ENCODE peak calls at places on chromosomes 12 and 14, in seven cellular contexts. One of them, this sample, is unnamed.
A peak's percentile ranks its signal among the peaks of the same experiment; 100 is the strongest.

GRCh38 chr12:15546102-15546701 is 223.9 kb downstream of the PTPRO start:
- DNase-seq in Right ventricle myocardium superior: no peak
- DNase-seq in uterus: no peak
- DNase-seq in tibial artery: no peak
- DNase-seq in NCI-H2081: no peak
- DNase-seq in epithelial cell of prostate: no peak
- DNase-seq in tibial nerve: no peak
- DNase-seq in this sample: no peak

GRCh38 chr14:20409226-20409625 is 4.1 kb downstream of the TEP1 start:
- DNase-seq in Right ventricle myocardium superior: no peak
- DNase-seq in uterus: no peak
- DNase-seq in tibial artery: no peak
- DNase-seq in NCI-H2081: no peak
- DNase-seq in epithelial cell of prostate: no peak
- DNase-seq in tibial nerve: no peak
- DNase-seq in this sample: no peak

GRCh38 chr14:51644215-51644969 is 7.3 kb upstream of the FRMD6 start:
- DNase-seq in Right ventricle myocardium superior: no peak
- DNase-seq in uterus: no peak
- DNase-seq in tibial artery: no peak
- DNase-seq in NCI-H2081: no peak
- DNase-seq in epithelial cell of prostate: no peak
- DNase-seq in tibial nerve: no peak
- DNase-seq in this sample: no peak

GRCh38 chr12:130519-130918 is 64.0 kb downstream of the IQSEC3 start:
- DNase-seq in Right ventricle myocardium superior: no peak
- DNase-seq in uterus: no peak
- DNase-seq in tibial artery: no peak
- DNase-seq in NCI-H2081: no peak
- DNase-seq in epithelial cell of prostate: no peak
- DNase-seq in tibial nerve: no peak
- DNase-seq in this sample: no peak

GRCh38 chr12:106032141-106032925 is 106.4 kb downstream of the NUAK1 start:
- DNase-seq in Right ventricle myocardium superior: no peak
- DNase-seq in uterus: no peak
- DNase-seq in tibial artery: no peak
- DNase-seq in NCI-H2081: no peak
- DNase-seq in epithelial cell of prostate: no peak
- DNase-seq in tibial nerve: no peak
- DNase-seq in this sample: no peak

GRCh38 chr14:61179061-61179675 is 102.0 kb downstream of the TMEM30B start:
- DNase-seq in Right ventricle myocardium superior: no peak
- DNase-seq in uterus: no peak
- DNase-seq in tibial artery: no peak
- DNase-seq in NCI-H2081: no peak
- DNase-seq in epithelial cell of prostate: no peak
- DNase-seq in tibial nerve: no peak
- DNase-seq in this sample: no peak

GRCh38 chr12:119320678-119321077 is 13.9 kb upstream of the CCDC60 start:
- DNase-seq in Right ventricle myocardium superior: no peak
- DNase-seq in uterus: no peak
- DNase-seq in tibial artery: no peak
- DNase-seq in NCI-H2081: no peak
- DNase-seq in epithelial cell of prostate: no peak
- DNase-seq in tibial nerve: no peak
- DNase-seq in this sample: no peak

GRCh38 chr12:102833687-102834435 is 83.2 kb downstream of the PAH start:
- DNase-seq in Right ventricle myocardium superior: no peak
- DNase-seq in uterus: no peak
- DNase-seq in tibial artery: no peak
- DNase-seq in NCI-H2081: no peak
- DNase-seq in epithelial cell of prostate: no peak
- DNase-seq in tibial nerve: no peak
- DNase-seq in this sample: no peak

GRCh38 chr14:100067971-100068959 is 3.0 kb downstream of the EVL start:
- DNase-seq in Right ventricle myocardium superior: peak; percentile 53
- DNase-seq in uterus: peak; percentile 28
- DNase-seq in tibial artery: peak; percentile 45
- DNase-seq in NCI-H2081: no peak
- DNase-seq in epithelial cell of prostate: peak; percentile 73
- DNase-seq in tibial nerve: no peak
- DNase-seq in this sample: no peak

GRCh38 chr12:25712169-25712568 is 159.1 kb upstream of the LMNTD1 start:
- DNase-seq in Right ventricle myocardium superior: no peak
- DNase-seq in uterus: no peak
- DNase-seq in tibial artery: no peak
- DNase-seq in NCI-H2081: no peak
- DNase-seq in epithelial cell of prostate: no peak
- DNase-seq in tibial nerve: no peak
- DNase-seq in this sample: no peak

GRCh38 chr12:114665411-114666181 is 18.4 kb downstream of the TBX3 start:
- DNase-seq in Right ventricle myocardium superior: no peak
- DNase-seq in uterus: no peak
- DNase-seq in tibial artery: no peak
- DNase-seq in NCI-H2081: no peak
- DNase-seq in epithelial cell of prostate: no peak
- DNase-seq in tibial nerve: no peak
- DNase-seq in this sample: no peak

GRCh38 chr12:72089678-72090077 is 151.0 kb downstream of the TPH2 start:
- DNase-seq in Right ventricle myocardium superior: no peak
- DNase-seq in uterus: no peak
- DNase-seq in tibial artery: no peak
- DNase-seq in NCI-H2081: peak; percentile 89
- DNase-seq in epithelial cell of prostate: no peak
- DNase-seq in tibial nerve: no peak
- DNase-seq in this sample: peak; percentile 81

GRCh38 chr14:104393898-104394605 is 185.5 kb upstream of the C14orf180 start:
- DNase-seq in Right ventricle myocardium superior: peak; percentile 78
- DNase-seq in uterus: peak; percentile 70
- DNase-seq in tibial artery: peak; percentile 56
- DNase-seq in NCI-H2081: no peak
- DNase-seq in epithelial cell of prostate: no peak
- DNase-seq in tibial nerve: peak; percentile 21
- DNase-seq in this sample: no peak

GRCh38 chr14:100868621-100869370 is 34.7 kb downstream of the RTL1 start:
- DNase-seq in Right ventricle myocardium superior: peak; percentile 30
- DNase-seq in uterus: no peak
- DNase-seq in tibial artery: no peak
- DNase-seq in NCI-H2081: no peak
- DNase-seq in epithelial cell of prostate: no peak
- DNase-seq in tibial nerve: no peak
- DNase-seq in this sample: no peak

GRCh38 chr12:104750061-104750460 is 208.0 kb downstream of the SLC41A2 start:
- DNase-seq in Right ventricle myocardium superior: no peak
- DNase-seq in uterus: no peak
- DNase-seq in tibial artery: peak; percentile 36
- DNase-seq in NCI-H2081: no peak
- DNase-seq in epithelial cell of prostate: peak; percentile 55
- DNase-seq in tibial nerve: peak; percentile 20
- DNase-seq in this sample: no peak

GRCh38 chr12:27299102-27299501 is 33.5 kb upstream of the BMAL2 start:
- DNase-seq in Right ventricle myocardium superior: no peak
- DNase-seq in uterus: no peak
- DNase-seq in tibial artery: no peak
- DNase-seq in NCI-H2081: no peak
- DNase-seq in epithelial cell of prostate: no peak
- DNase-seq in tibial nerve: no peak
- DNase-seq in this sample: no peak

GRCh38 chr12:120352117-120352516 is 16.8 kb downstream of the MSI1 start:
- DNase-seq in Right ventricle myocardium superior: no peak
- DNase-seq in uterus: no peak
- DNase-seq in tibial artery: no peak
- DNase-seq in NCI-H2081: no peak
- DNase-seq in epithelial cell of prostate: no peak
- DNase-seq in tibial nerve: no peak
- DNase-seq in this sample: no peak

GRCh38 chr14:39229601-39230110 is 4.1 kb upstream of the MIA2 start:
- DNase-seq in Right ventricle myocardium superior: no peak
- DNase-seq in uterus: no peak
- DNase-seq in tibial artery: no peak
- DNase-seq in NCI-H2081: no peak
- DNase-seq in epithelial cell of prostate: no peak
- DNase-seq in tibial nerve: no peak
- DNase-seq in this sample: no peak

GRCh38 chr14:75023108-75023507 is 20.4 kb downstream of the EIF2B2 start:
- DNase-seq in Right ventricle myocardium superior: no peak
- DNase-seq in uterus: no peak
- DNase-seq in tibial artery: no peak
- DNase-seq in NCI-H2081: no peak
- DNase-seq in epithelial cell of prostate: no peak
- DNase-seq in tibial nerve: no peak
- DNase-seq in this sample: no peak

GRCh38 chr14:31205681-31206535 is 1.7 kb downstream of the HECTD1 start:
- DNase-seq in Right ventricle myocardium superior: no peak
- DNase-seq in uterus: no peak
- DNase-seq in tibial artery: no peak
- DNase-seq in NCI-H2081: peak; percentile 6
- DNase-seq in epithelial cell of prostate: no peak
- DNase-seq in tibial nerve: no peak
- DNase-seq in this sample: no peak

GRCh38 chr12:123057505-123058265 is 77.2 kb downstream of the ARL6IP4 start:
- DNase-seq in Right ventricle myocardium superior: no peak
- DNase-seq in uterus: no peak
- DNase-seq in tibial artery: no peak
- DNase-seq in NCI-H2081: peak; percentile 54
- DNase-seq in epithelial cell of prostate: no peak
- DNase-seq in tibial nerve: no peak
- DNase-seq in this sample: no peak

GRCh38 chr14:34682787-34683321 is 31.5 kb downstream of the CFL2 start:
- DNase-seq in Right ventricle myocardium superior: no peak
- DNase-seq in uterus: no peak
- DNase-seq in tibial artery: no peak
- DNase-seq in NCI-H2081: no peak
- DNase-seq in epithelial cell of prostate: no peak
- DNase-seq in tibial nerve: no peak
- DNase-seq in this sample: no peak

GRCh38 chr12:62438098-62438692 is 28.4 kb upstream of the MON2 start:
- DNase-seq in Right ventricle myocardium superior: no peak
- DNase-seq in uterus: peak; percentile 51
- DNase-seq in tibial artery: peak; percentile 32
- DNase-seq in NCI-H2081: peak; percentile 38
- DNase-seq in epithelial cell of prostate: no peak
- DNase-seq in tibial nerve: peak; percentile 76
- DNase-seq in this sample: peak; percentile 6

GRCh38 chr14:71610149-71610548 is 322.1 kb upstream of the RGS6 start:
- DNase-seq in Right ventricle myocardium superior: no peak
- DNase-seq in uterus: no peak
- DNase-seq in tibial artery: no peak
- DNase-seq in NCI-H2081: no peak
- DNase-seq in epithelial cell of prostate: no peak
- DNase-seq in tibial nerve: no peak
- DNase-seq in this sample: no peak

GRCh38 chr12:124148481-124148880 is 146.4 kb upstream of the RFLNA start:
- DNase-seq in Right ventricle myocardium superior: no peak
- DNase-seq in uterus: no peak
- DNase-seq in tibial artery: no peak
- DNase-seq in NCI-H2081: no peak
- DNase-seq in epithelial cell of prostate: no peak
- DNase-seq in tibial nerve: no peak
- DNase-seq in this sample: no peak

GRCh38 chr14:99125616-99126431 is 146.2 kb downstream of the BCL11B start:
- DNase-seq in Right ventricle myocardium superior: no peak
- DNase-seq in uterus: no peak
- DNase-seq in tibial artery: no peak
- DNase-seq in NCI-H2081: no peak
- DNase-seq in epithelial cell of prostate: no peak
- DNase-seq in tibial nerve: peak; percentile 4
- DNase-seq in this sample: no peak

GRCh38 chr12:102216086-102216691 is 18.6 kb upstream of the PMCH start:
- DNase-seq in Right ventricle myocardium superior: no peak
- DNase-seq in uterus: no peak
- DNase-seq in tibial artery: no peak
- DNase-seq in NCI-H2081: no peak
- DNase-seq in epithelial cell of prostate: peak; percentile 2
- DNase-seq in tibial nerve: no peak
- DNase-seq in this sample: no peak

GRCh38 chr12:96213869-96214268 is 19.7 kb downstream of the ELK3 start:
- DNase-seq in Right ventricle myocardium superior: no peak
- DNase-seq in uterus: no peak
- DNase-seq in tibial artery: no peak
- DNase-seq in NCI-H2081: no peak
- DNase-seq in epithelial cell of prostate: no peak
- DNase-seq in tibial nerve: no peak
- DNase-seq in this sample: no peak

GRCh38 chr12:98745578-98746391 is 100.7 kb downstream of the APAF1 start:
- DNase-seq in Right ventricle myocardium superior: no peak
- DNase-seq in uterus: peak; percentile 18
- DNase-seq in tibial artery: no peak
- DNase-seq in NCI-H2081: no peak
- DNase-seq in epithelial cell of prostate: no peak
- DNase-seq in tibial nerve: no peak
- DNase-seq in this sample: no peak

GRCh38 chr12:39587247-39587646 is 32.4 kb downstream of the ABCD2 start:
- DNase-seq in Right ventricle myocardium superior: no peak
- DNase-seq in uterus: no peak
- DNase-seq in tibial artery: no peak
- DNase-seq in NCI-H2081: no peak
- DNase-seq in epithelial cell of prostate: no peak
- DNase-seq in tibial nerve: no peak
- DNase-seq in this sample: no peak

GRCh38 chr14:101124860-101125259 is 221.3 kb upstream of the RTL1 start:
- DNase-seq in Right ventricle myocardium superior: no peak
- DNase-seq in uterus: no peak
- DNase-seq in tibial artery: peak; percentile 13
- DNase-seq in NCI-H2081: no peak
- DNase-seq in epithelial cell of prostate: no peak
- DNase-seq in tibial nerve: peak; percentile 2
- DNase-seq in this sample: no peak

GRCh38 chr12:84305144-84305543 is 607.5 kb downstream of the SLC6A15 start:
- DNase-seq in Right ventricle myocardium superior: no peak
- DNase-seq in uterus: no peak
- DNase-seq in tibial artery: no peak
- DNase-seq in NCI-H2081: no peak
- DNase-seq in epithelial cell of prostate: no peak
- DNase-seq in tibial nerve: no peak
- DNase-seq in this sample: no peak

GRCh38 chr14:21656980-21657379 is 3.3 kb downstream of the OR4E2 start:
- DNase-seq in Right ventricle myocardium superior: no peak
- DNase-seq in uterus: no peak
- DNase-seq in tibial artery: no peak
- DNase-seq in NCI-H2081: no peak
- DNase-seq in epithelial cell of prostate: no peak
- DNase-seq in tibial nerve: no peak
- DNase-seq in this sample: no peak

GRCh38 chr12:47209014-47209413 is 129.3 kb upstream of the AMIGO2 start:
- DNase-seq in Right ventricle myocardium superior: no peak
- DNase-seq in uterus: no peak
- DNase-seq in tibial artery: no peak
- DNase-seq in NCI-H2081: no peak
- DNase-seq in epithelial cell of prostate: no peak
- DNase-seq in tibial nerve: no peak
- DNase-seq in this sample: no peak